ENCODE peak calls at places on chromosomes 1 and 21, in seven cellular contexts. N is breast epithelium, Q is cardiac muscle cell, C is aorta, L is dorsolateral prefrontal cortex, I is vagina, P is coronary artery. G is an unnamed sample.
A peak's percentile ranks its signal among the peaks of the same experiment; 100 is the strongest.

GRCh38 chr21:32463367-32463766 is 50.9 kb downstream of the EVA1C start:
- DNase-seq in N (peak; percentile 73), Q (peak; percentile 67), C (no peak), L (no peak), I (no peak), P (peak; percentile 84), G (no peak)

GRCh38 chr1:192474080-192474683 is 101.4 kb upstream of the RGS1 start:
- DNase-seq in N (no peak), Q (peak; percentile 53), C (no peak), L (no peak), I (no peak), P (no peak), G (no peak)

GRCh38 chr1:238329671-238330070 is 438.9 kb upstream of the ZP4 start:
- DNase-seq in N (no peak), Q (no peak), C (no peak), L (no peak), I (no peak), P (no peak), G (no peak)

GRCh38 chr1:32635508-32636277 is 14.7 kb downstream of the ZBTB8OS start:
- DNase-seq in N (no peak), Q (no peak), C (no peak), L (no peak), I (no peak), P (no peak), G (no peak)

GRCh38 chr1:42157667-42158066 is 4.5 kb downstream of the GUCA2B start:
- DNase-seq in N (no peak), Q (no peak), C (no peak), L (no peak), I (no peak), P (no peak), G (no peak)

GRCh38 chr1:1574721-1575537 is at the start of gene SSU72:
- DNase-seq in N (peak; percentile 89), Q (peak; percentile 96), C (peak; percentile 98), L (peak; percentile 92), I (no peak), P (peak; percentile 93), G (peak; percentile 86)

GRCh38 chr1:82700476-82700875 is 899.7 kb downstream of the ADGRL2 start:
- DNase-seq in N (no peak), Q (no peak), C (no peak), L (no peak), I (no peak), P (no peak), G (no peak)

GRCh38 chr1:201307760-201308499 is 24.6 kb downstream of the PKP1 start:
- DNase-seq in N (peak; percentile 91), Q (no peak), C (no peak), L (no peak), I (no peak), P (no peak), G (no peak)

GRCh38 chr1:36207339-36207738 is 16.9 kb upstream of the THRAP3 start:
- DNase-seq in N (peak; percentile 88), Q (peak; percentile 82), C (peak; percentile 92), L (no peak), I (no peak), P (peak; percentile 95), G (peak; percentile 16)

GRCh38 chr1:168368131-168368530 is 87.5 kb downstream of the TBX19 start:
- DNase-seq in N (no peak), Q (no peak), C (no peak), L (no peak), I (no peak), P (no peak), G (no peak)

GRCh38 chr1:203048086-203048485 is 21.8 kb downstream of the PPFIA4 start:
- DNase-seq in N (no peak), Q (no peak), C (peak; percentile 59), L (no peak), I (no peak), P (no peak), G (no peak)

GRCh38 chr1:117569956-117570355 is 35.9 kb upstream of the TENT5C start:
- DNase-seq in N (no peak), Q (no peak), C (no peak), L (no peak), I (no peak), P (no peak), G (no peak)

GRCh38 chr1:1278620-1279019 is 1.6 kb upstream of the SCNN1D start:
- DNase-seq in N (no peak), Q (no peak), C (no peak), L (no peak), I (no peak), P (no peak), G (no peak)

GRCh38 chr1:94672934-94673333 is 131.4 kb upstream of the F3 start:
- DNase-seq in N (no peak), Q (no peak), C (no peak), L (no peak), I (no peak), P (no peak), G (no peak)

GRCh38 chr1:11771481-11772043 is 9.6 kb downstream of the C1orf167 start:
- DNase-seq in N (no peak), Q (no peak), C (no peak), L (no peak), I (no peak), P (no peak), G (no peak)

GRCh38 chr1:225777058-225777582 is 506 bp upstream of the SRP9 start:
- DNase-seq in N (no peak), Q (no peak), C (no peak), L (no peak), I (no peak), P (no peak), G (no peak)

GRCh38 chr1:160797861-160798273 is 1.9 kb downstream of the LY9 start:
- DNase-seq in N (no peak), Q (no peak), C (no peak), L (no peak), I (no peak), P (no peak), G (no peak)

GRCh38 chr1:1540817-1541628 is 599 bp upstream of the TMEM240 start:
- DNase-seq in N (no peak), Q (no peak), C (peak; percentile 82), L (no peak), I (no peak), P (no peak), G (no peak)

GRCh38 chr1:26285366-26286063 is 5.6 kb downstream of the SH3BGRL3 start:
- DNase-seq in N (no peak), Q (no peak), C (no peak), L (no peak), I (no peak), P (no peak), G (no peak)
- H3K27ac ChIP-seq in N (peak overlapping the region; percentile 82), Q (no peak overlapping the region), C (no peak overlapping the region), L (no peak overlapping the region), I (peak overlapping the region; percentile 40), P (peak overlapping the region; percentile 80), G (no peak overlapping the region)

GRCh38 chr1:91784616-91785015 is 101.3 kb downstream of the TGFBR3 start:
- DNase-seq in N (no peak), Q (no peak), C (no peak), L (no peak), I (no peak), P (no peak), G (no peak)

GRCh38 chr1:91789273-91789997 is 96.5 kb downstream of the TGFBR3 start:
- DNase-seq in N (no peak), Q (no peak), C (no peak), L (no peak), I (peak; percentile 60), P (no peak), G (no peak)

GRCh38 chr1:91791103-91791502 is 94.8 kb downstream of the TGFBR3 start:
- DNase-seq in N (no peak), Q (no peak), C (no peak), L (no peak), I (peak; percentile 74), P (no peak), G (no peak)

GRCh38 chr1:91790296-91790851 is 95.6 kb downstream of the TGFBR3 start:
- DNase-seq in N (no peak), Q (no peak), C (no peak), L (no peak), I (no peak), P (no peak), G (no peak)

DNA sequence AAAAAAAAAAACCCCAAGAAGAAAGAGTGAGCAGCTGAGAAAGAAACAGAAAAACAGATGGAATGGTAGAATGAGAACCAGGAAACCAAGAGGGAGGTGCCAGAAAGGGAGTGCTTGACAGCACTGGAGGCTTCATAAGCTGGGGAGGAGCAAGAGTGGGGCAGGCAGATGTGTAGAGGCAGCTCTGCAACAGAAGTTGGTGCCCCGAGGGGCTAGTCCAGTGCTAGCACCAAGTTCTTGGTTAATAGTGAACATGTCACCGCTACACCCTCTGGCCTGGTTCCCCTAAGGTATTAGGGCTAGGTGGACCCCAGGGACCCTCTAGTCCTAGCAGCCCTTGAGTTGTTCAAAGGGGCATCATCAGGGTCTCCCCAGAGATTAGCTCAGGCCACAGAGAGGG is 98.0 kb downstream of the TGFBR3 start:
- DNase-seq in N (peak; percentile 7), Q (no peak), C (no peak), L (no peak), I (peak; percentile 77), P (no peak), G (no peak)
- H3K27ac ChIP-seq in N (peak overlapping the region; percentile 57), Q (no peak overlapping the region), C (no peak overlapping the region), L (no peak overlapping the region), I (peak overlapping the region; percentile 78), P (no peak overlapping the region), G (no peak overlapping the region)

DNA sequence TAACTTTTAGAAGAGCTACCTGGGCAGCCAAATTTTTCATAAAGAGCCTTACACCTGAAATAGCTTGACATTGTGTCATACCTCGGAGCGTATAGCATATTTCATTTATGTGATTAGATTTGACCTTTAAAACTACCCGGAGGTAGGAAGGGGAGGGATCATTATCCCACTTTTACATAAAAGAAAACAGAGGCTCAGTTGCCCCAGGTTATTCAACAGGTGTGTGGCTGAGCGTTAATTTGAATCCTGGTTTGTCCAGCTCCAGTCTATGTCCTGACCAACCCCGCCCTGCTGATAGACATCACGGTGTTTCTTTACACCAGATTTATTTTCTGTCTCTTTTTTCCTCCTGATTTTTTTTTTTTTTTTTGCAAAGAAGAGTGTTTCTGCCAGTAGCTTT is 39.7 kb downstream of the PBX1 start:
- DNase-seq in N (no peak), Q (no peak), C (no peak), L (no peak), I (no peak), P (no peak), G (no peak)
- H3K27ac ChIP-seq in N (peak overlapping the region; percentile 62), Q (no peak overlapping the region), C (no peak overlapping the region), L (no peak overlapping the region), I (peak overlapping the region; percentile 21), P (no peak overlapping the region), G (no peak overlapping the region)

GRCh38 chr1:183346276-183346732 is 71.9 kb downstream of the NMNAT2 start:
- DNase-seq in N (no peak), Q (no peak), C (no peak), L (no peak), I (no peak), P (no peak), G (no peak)

GRCh38 chr1:183353597-183353996 is 64.6 kb downstream of the NMNAT2 start:
- DNase-seq in N (no peak), Q (no peak), C (no peak), L (no peak), I (no peak), P (no peak), G (no peak)

GRCh38 chr1:183355181-183355580 is 63.0 kb downstream of the NMNAT2 start:
- DNase-seq in N (no peak), Q (no peak), C (no peak), L (no peak), I (no peak), P (no peak), G (no peak)

GRCh38 chr1:183349201-183349711 is 68.9 kb downstream of the NMNAT2 start:
- DNase-seq in N (peak; percentile 30), Q (peak; percentile 53), C (no peak), L (peak; percentile 72), I (no peak), P (no peak), G (peak; percentile 12)
- H3K27ac ChIP-seq in N (peak overlapping the region; percentile 32), Q (peak overlapping the region; percentile 1), C (peak overlapping the region; percentile 61), L (peak overlapping the region; percentile 86), I (peak overlapping the region; percentile 0), P (peak overlapping the region; percentile 57), G (no peak overlapping the region)

G was measured in substantia nigra.